ENCODE peak calls at places on chromosomes 12 and 14, in nine cellular contexts. F is OCI-LY7; W is effector memory CD4-positive, alpha-beta T cell; L is epithelial cell of esophagus; G is skeletal muscle cell; N is AG09309; V is Jurkat, Clone E6-1; U is Caco-2; P is NT2/D1. A is an unnamed sample.

GRCh38 chr12:120833849-120834248 is 70.3 kb downstream of the SPPL3 start:
- DNase-seq in F (no peak), W (no peak), L (peak), G (no peak), N (no peak), V (peak), U (no peak), P (no peak), A (no peak)

GRCh38 chr14:82528011-82528410 is 994.4 kb upstream of the SEL1L start:
- DNase-seq in F (no peak), W (no peak), L (no peak), G (no peak), N (no peak), V (no peak), U (peak), P (no peak), A (no peak)

GRCh38 chr14:106605548-106606448 is 1079.4 kb downstream of the TMEM121 start:
- DNase-seq in F (peak), W (peak), L (no peak), G (no peak), N (no peak), V (peak), U (peak), P (no peak), A (no peak)

GRCh38 chr12:79295572-79295971 is 395.2 kb downstream of the PAWR start:
- DNase-seq in F (no peak), W (no peak), L (no peak), G (no peak), N (no peak), V (no peak), U (no peak), P (no peak), A (peak)

GRCh38 chr12:131860472-131861260 is 32.5 kb downstream of the MMP17 start:
- DNase-seq in F (no peak), W (no peak), L (peak), G (no peak), N (no peak), V (no peak), U (peak), P (peak), A (peak)

GRCh38 chr14:104357689-104358527 is 219.5 kb downstream of the KIF26A start:
- DNase-seq in F (no peak), W (no peak), L (no peak), G (no peak), N (no peak), V (no peak), U (no peak), P (no peak), A (peak)

GRCh38 chr14:91464615-91465205 is 45.4 kb downstream of the PPP4R3A start:
- DNase-seq in F (no peak), W (no peak), L (no peak), G (no peak), N (no peak), V (no peak), U (no peak), P (no peak), A (no peak)

GRCh38 chr12:58087428-58088117 is 146.2 kb downstream of the ATP23 start:
- DNase-seq in F (no peak), W (no peak), L (no peak), G (no peak), N (no peak), V (no peak), U (no peak), P (peak), A (no peak)

GRCh38 chr12:1595690-1596347 is 1.4 kb upstream of the FBXL14 start:
- DNase-seq in F (no peak), W (no peak), L (no peak), G (no peak), N (no peak), V (no peak), U (no peak), P (no peak), A (no peak)

GRCh38 chr12:69468237-69469026 is 1.8 kb upstream of the FRS2 start:
- DNase-seq in F (peak), W (no peak), L (peak), G (no peak), N (no peak), V (no peak), U (no peak), P (peak), A (no peak)

GRCh38 chr12:50325890-50326391 is 42.6 kb upstream of the LIMA1 start:
- DNase-seq in F (no peak), W (no peak), L (peak), G (no peak), N (no peak), V (no peak), U (no peak), P (no peak), A (no peak)

GRCh38 chr14:101191882-101192660 is 288.5 kb upstream of the RTL1 start:
- DNase-seq in F (no peak), W (no peak), L (no peak), G (no peak), N (no peak), V (no peak), U (no peak), P (no peak), A (no peak)

GRCh38 chr12:6461401-6462233 is 8.9 kb downstream of the VAMP1 start:
- DNase-seq in F (peak), W (peak), L (peak), G (no peak), N (no peak), V (peak), U (no peak), P (no peak), A (no peak)

GRCh38 chr12:115440438-115440837 is 756.5 kb upstream of the TBX3 start:
- DNase-seq in F (no peak), W (no peak), L (peak), G (peak), N (peak), V (no peak), U (no peak), P (no peak), A (no peak)

GRCh38 chr12:47097276-47097896 is 17.6 kb upstream of the AMIGO2 start:
- DNase-seq in F (no peak), W (no peak), L (peak), G (no peak), N (no peak), V (no peak), U (no peak), P (no peak), A (no peak)

GRCh38 chr12:65123435-65124063 is 2.4 kb upstream of the WIF1 start:
- DNase-seq in F (peak), W (no peak), L (peak), G (no peak), N (no peak), V (peak), U (peak), P (peak), A (peak)

GRCh38 chr14:40887912-40888311 is 718.8 kb upstream of the LRFN5 start:
- DNase-seq in F (no peak), W (no peak), L (no peak), G (no peak), N (no peak), V (no peak), U (no peak), P (no peak), A (no peak)

GRCh38 chr14:96638041-96638855 is 136.1 kb downstream of the PAPOLA start:
- DNase-seq in F (no peak), W (no peak), L (no peak), G (no peak), N (no peak), V (no peak), U (no peak), P (no peak), A (no peak)

GRCh38 chr12:1670815-1671268 is 20.0 kb upstream of the ADIPOR2 start:
- DNase-seq in F (no peak), W (no peak), L (peak), G (no peak), N (no peak), V (no peak), U (peak), P (no peak), A (no peak)

GRCh38 chr14:101761881-101762529 is 496 bp downstream of the PPP2R5C start:
- DNase-seq in F (peak), W (no peak), L (peak), G (no peak), N (no peak), V (no peak), U (peak), P (no peak), A (peak)

GRCh38 chr12:92911339-92911738 is 17.8 kb downstream of the EEA1 start:
- DNase-seq in F (no peak), W (no peak), L (no peak), G (no peak), N (no peak), V (no peak), U (no peak), P (no peak), A (no peak)

GRCh38 chr12:100564090-100564489 is 9.4 kb upstream of the GAS2L3 start:
- DNase-seq in F (no peak), W (no peak), L (no peak), G (no peak), N (no peak), V (no peak), U (no peak), P (no peak), A (no peak)

GRCh38 chr12:114976959-114977358 is 293.0 kb upstream of the TBX3 start:
- DNase-seq in F (no peak), W (no peak), L (peak), G (peak), N (no peak), V (no peak), U (no peak), P (no peak), A (no peak)

GRCh38 chr14:76876076-76876475 is 49.9 kb downstream of the LRRC74A start:
- DNase-seq in F (peak), W (peak), L (peak), G (peak), N (peak), V (peak), U (peak), P (peak), A (peak)

GRCh38 chr12:3704512-3705348 is 48.2 kb downstream of the CRACR2A start:
- DNase-seq in F (no peak), W (no peak), L (no peak), G (no peak), N (no peak), V (no peak), U (no peak), P (no peak), A (no peak)
- H3K4me3 ChIP-seq in F (no peak), W (no peak), L (no peak), G (no peak), N (no peak), V (no peak), U (no peak), P (no peak), A (no peak)

GRCh38 chr12:108307006-108307405 is 32.1 kb downstream of the CMKLR1 start:
- DNase-seq in F (no peak), W (no peak), L (no peak), G (peak), N (peak), V (no peak), U (no peak), P (no peak), A (no peak)

GRCh38 chr12:108306014-108306501 is 33.1 kb downstream of the CMKLR1 start:
- DNase-seq in F (no peak), W (no peak), L (peak), G (peak), N (peak), V (no peak), U (no peak), P (no peak), A (no peak)

GRCh38 chr12:108304633-108305032 is 34.5 kb downstream of the CMKLR1 start:
- DNase-seq in F (no peak), W (no peak), L (no peak), G (no peak), N (no peak), V (no peak), U (peak), P (no peak), A (no peak)

GRCh38 chr12:108306506-108306905 is 32.6 kb downstream of the CMKLR1 start:
- DNase-seq in F (no peak), W (no peak), L (no peak), G (no peak), N (no peak), V (no peak), U (no peak), P (no peak), A (no peak)

GRCh38 chr12:108305520-108305919 is 33.6 kb downstream of the CMKLR1 start:
- DNase-seq in F (no peak), W (no peak), L (peak), G (peak), N (peak), V (no peak), U (no peak), P (no peak), A (no peak)
- H3K4me3 ChIP-seq in F (no peak), W (no peak), L (no peak), G (peak), N (peak), V (no peak), U (no peak), P (no peak), A (no peak)

GRCh38 chr12:110689002-110689600 is at the start of gene HVCN1:
- DNase-seq in F (peak), W (peak), L (peak), G (no peak), N (no peak), V (peak), U (peak), P (no peak), A (peak)
- H3K4me3 ChIP-seq in F (peak), W (peak), L (peak), G (peak), N (peak), V (peak), U (peak), P (peak), A (peak)

GRCh38 chr12:95857151-95857550 is 1.6 kb upstream of the SNRPF start:
- DNase-seq in F (no peak), W (no peak), L (no peak), G (no peak), N (no peak), V (no peak), U (no peak), P (no peak), A (no peak)
- H3K4me3 ChIP-seq in F (no peak), W (no peak), L (no peak), G (no peak), N (no peak), V (no peak), U (no peak), P (no peak), A (no peak)

GRCh38 chr14:54220122-54220691 is 176.6 kb upstream of the CDKN3 start:
- DNase-seq in F (no peak), W (no peak), L (no peak), G (no peak), N (no peak), V (no peak), U (no peak), P (no peak), A (no peak)
- H3K4me3 ChIP-seq in F (no peak), W (no peak), L (peak), G (peak), N (peak), V (no peak), U (no peak), P (no peak), A (no peak)

GRCh38 chr14:68307769-68308168 is 485.1 kb downstream of the ZFP36L1 start:
- DNase-seq in F (no peak), W (no peak), L (no peak), G (no peak), N (peak), V (no peak), U (no peak), P (no peak), A (no peak)
- H3K4me3 ChIP-seq in F (no peak), W (no peak), L (no peak), G (no peak), N (no peak), V (no peak), U (no peak), P (no peak), A (no peak)

GRCh38 chr14:23430733-23431105 is 4.7 kb downstream of the MYH7 start:
- DNase-seq in F (no peak), W (no peak), L (no peak), G (no peak), N (no peak), V (no peak), U (no peak), P (no peak), A (no peak)

GRCh38 chr14:23432102-23432925 is 3.1 kb downstream of the MYH7 start:
- DNase-seq in F (no peak), W (no peak), L (no peak), G (no peak), N (no peak), V (no peak), U (no peak), P (no peak), A (no peak)

GRCh38 chr14:23431486-23431885 is 4.0 kb downstream of the MYH7 start:
- DNase-seq in F (no peak), W (no peak), L (no peak), G (no peak), N (no peak), V (no peak), U (no peak), P (no peak), A (no peak)

GRCh38 chr14:23428686-23429495 is 6.6 kb downstream of the MYH7 start:
- DNase-seq in F (no peak), W (no peak), L (no peak), G (no peak), N (no peak), V (no peak), U (no peak), P (no peak), A (no peak)

DNA sequence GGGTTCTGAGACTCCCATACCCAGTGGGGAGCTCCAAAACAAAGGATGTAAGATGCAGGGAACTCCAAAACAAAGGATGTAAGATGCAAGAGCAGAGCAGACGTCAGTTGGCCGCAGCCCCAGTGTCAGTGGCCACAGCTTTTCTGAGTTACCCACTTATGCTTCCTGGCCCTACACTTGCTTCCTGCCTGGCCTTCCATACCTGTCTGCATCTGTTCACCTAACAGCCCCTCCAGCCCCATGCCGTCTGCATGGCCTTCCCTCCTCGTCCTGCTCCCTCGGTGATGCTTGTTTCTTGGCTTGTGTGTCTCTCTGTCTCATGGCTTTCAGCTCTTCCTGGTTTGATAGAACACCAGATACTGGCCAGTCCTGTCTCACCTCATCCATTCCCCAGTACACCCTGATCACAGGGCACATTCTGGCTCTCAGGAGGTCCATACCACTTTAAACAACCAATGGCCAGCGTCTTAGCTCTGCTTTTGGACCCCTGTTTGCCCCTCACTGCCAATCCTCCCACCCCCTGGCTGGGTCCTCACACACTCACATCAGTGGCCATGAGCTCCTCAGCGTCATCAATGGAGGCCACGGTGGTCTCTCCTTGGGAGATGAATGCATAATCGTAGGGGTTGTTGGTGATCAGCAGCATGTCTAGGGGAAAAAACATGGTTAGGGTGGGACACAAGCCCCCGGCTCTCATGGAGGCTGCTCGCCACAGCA is 5.3 kb downstream of the MYH7 start:
- DNase-seq in F (no peak), W (no peak), L (no peak), G (no peak), N (no peak), V (no peak), U (no peak), P (no peak), A (no peak)
- H3K4me3 ChIP-seq in F (no peak), W (no peak), L (no peak), G (no peak), N (no peak), V (no peak), U (no peak), P (no peak), A (no peak)

GRCh38 chr12:124906606-124907261 is 7.7 kb downstream of the UBC start:
- DNase-seq in F (peak), W (peak), L (peak), G (no peak), N (peak), V (peak), U (peak), P (peak), A (peak)

GRCh38 chr12:124913474-124914391 is 717 bp downstream of the UBC start:
- DNase-seq in F (peak), W (peak), L (peak), G (no peak), N (no peak), V (peak), U (peak), P (no peak), A (peak)

GRCh38 chr12:124914392-124915248 is at the start of gene UBC:
- DNase-seq in F (peak), W (peak), L (peak), G (peak), N (peak), V (peak), U (peak), P (peak), A (peak)

GRCh38 chr12:124910561-124911478 is 3.6 kb downstream of the UBC start:
- DNase-seq in F (no peak), W (no peak), L (peak), G (no peak), N (no peak), V (no peak), U (no peak), P (no peak), A (no peak)

GRCh38 chr12:124909831-124910560 is 4.5 kb downstream of the UBC start:
- DNase-seq in F (no peak), W (no peak), L (peak), G (no peak), N (no peak), V (no peak), U (no peak), P (no peak), A (no peak)
- H3K4me3 ChIP-seq in F (no peak), W (no peak), L (no peak), G (peak), N (no peak), V (no peak), U (no peak), P (no peak), A (no peak)

GRCh38 chr14:50521912-50522341 is 10.4 kb downstream of the MAP4K5 start:
- DNase-seq in F (no peak), W (no peak), L (peak), G (no peak), N (no peak), V (no peak), U (peak), P (no peak), A (no peak)
- H3K4me3 ChIP-seq in F (no peak), W (no peak), L (no peak), G (no peak), N (no peak), V (no peak), U (no peak), P (no peak), A (no peak)

GRCh38 chr12:12925383-12925782 is 26.6 kb downstream of the GPRC5D start:
- DNase-seq in F (no peak), W (no peak), L (no peak), G (no peak), N (no peak), V (no peak), U (no peak), P (no peak), A (peak)

GRCh38 chr12:12927211-12928079 is 24.5 kb downstream of the GPRC5D start:
- DNase-seq in F (no peak), W (peak), L (peak), G (no peak), N (no peak), V (no peak), U (peak), P (no peak), A (no peak)

GRCh38 chr12:12924169-12924568 is 27.8 kb downstream of the GPRC5D start:
- DNase-seq in F (no peak), W (no peak), L (no peak), G (no peak), N (no peak), V (no peak), U (no peak), P (no peak), A (no peak)

GRCh38 chr12:12929696-12930095 is 22.3 kb downstream of the GPRC5D start:
- DNase-seq in F (no peak), W (no peak), L (no peak), G (no peak), N (no peak), V (no peak), U (no peak), P (no peak), A (no peak)

GRCh38 chr12:12926571-12927071 is 25.3 kb downstream of the GPRC5D start:
- DNase-seq in F (no peak), W (no peak), L (peak), G (no peak), N (no peak), V (no peak), U (peak), P (no peak), A (no peak)
- H3K4me3 ChIP-seq in F (no peak), W (no peak), L (no peak), G (no peak), N (no peak), V (no peak), U (peak), P (no peak), A (no peak)